ENCODE peak calls at places on chromosome 7, in ten cellular contexts. One of them, this sample, is unnamed.

GRCh38 chr7:121366852-121367431 is 29.2 kb downstream of the FAM3C start:
- DNase-seq in H7: no peak
- DNase-seq in stimulated activated effector memory CD8-positive, alpha-beta T cell treated with anti-CD3 and anti-CD28 coated beads, Interleukin-12 subunit alpha, Interleukin-12 subunit beta, amount 100 ng/mL, for 72 hours: no peak
- DNase-seq in SW480: peak
- DNase-seq in MCF 10A: peak
- DNase-seq in GM12865: peak
- DNase-seq in GM03348: peak
- DNase-seq in HepG2: peak
- DNase-seq in tibial artery: no peak
- DNase-seq in stimulated activated CD4-positive, alpha-beta T cell treated with anti-CD3 and anti-CD28 coated beads, Interleukin-1b, Interleukin-23, amount 100 ng/mL, for 4 hours: peak
- DNase-seq in this sample: peak

GRCh38 chr7:101220295-101220694 is 2.3 kb downstream of the ZNHIT1 start:
- DNase-seq in stimulated activated CD4-positive, alpha-beta T cell treated with anti-CD3 and anti-CD28 coated beads, Interleukin-1b, Interleukin-23, amount 100 ng/mL, for 4 hours: no peak
- DNase-seq in HepG2: peak
- DNase-seq in GM03348: no peak
- DNase-seq in GM12865: no peak
- DNase-seq in H7: no peak
- DNase-seq in stimulated activated effector memory CD8-positive, alpha-beta T cell treated with anti-CD3 and anti-CD28 coated beads, Interleukin-12 subunit alpha, Interleukin-12 subunit beta, amount 100 ng/mL, for 72 hours: no peak
- DNase-seq in tibial artery: no peak
- DNase-seq in MCF 10A: no peak
- DNase-seq in SW480: no peak
- DNase-seq in this sample: no peak

GRCh38 chr7:64618785-64619456 is 47.0 kb upstream of the ZNF107 start:
- DNase-seq in GM12865: peak
- DNase-seq in tibial artery: no peak
- DNase-seq in stimulated activated CD4-positive, alpha-beta T cell treated with anti-CD3 and anti-CD28 coated beads, Interleukin-1b, Interleukin-23, amount 100 ng/mL, for 4 hours: peak
- DNase-seq in SW480: peak
- DNase-seq in stimulated activated effector memory CD8-positive, alpha-beta T cell treated with anti-CD3 and anti-CD28 coated beads, Interleukin-12 subunit alpha, Interleukin-12 subunit beta, amount 100 ng/mL, for 72 hours: no peak
- DNase-seq in H7: peak
- DNase-seq in MCF 10A: peak
- DNase-seq in GM03348: peak
- DNase-seq in HepG2: peak
- DNase-seq in this sample: peak

GRCh38 chr7:75920431-75921161 is 5.6 kb downstream of the POR start:
- DNase-seq in tibial artery: no peak
- DNase-seq in MCF 10A: no peak
- DNase-seq in stimulated activated CD4-positive, alpha-beta T cell treated with anti-CD3 and anti-CD28 coated beads, Interleukin-1b, Interleukin-23, amount 100 ng/mL, for 4 hours: peak
- DNase-seq in HepG2: peak
- DNase-seq in SW480: peak
- DNase-seq in H7: no peak
- DNase-seq in GM03348: no peak
- DNase-seq in GM12865: no peak
- DNase-seq in stimulated activated effector memory CD8-positive, alpha-beta T cell treated with anti-CD3 and anti-CD28 coated beads, Interleukin-12 subunit alpha, Interleukin-12 subunit beta, amount 100 ng/mL, for 72 hours: no peak
- DNase-seq in this sample: peak

GRCh38 chr7:155540553-155540952 is 5.8 kb downstream of the CNPY1 start:
- DNase-seq in H7: no peak
- DNase-seq in stimulated activated CD4-positive, alpha-beta T cell treated with anti-CD3 and anti-CD28 coated beads, Interleukin-1b, Interleukin-23, amount 100 ng/mL, for 4 hours: no peak
- DNase-seq in HepG2: no peak
- DNase-seq in GM03348: no peak
- DNase-seq in MCF 10A: no peak
- DNase-seq in SW480: no peak
- DNase-seq in stimulated activated effector memory CD8-positive, alpha-beta T cell treated with anti-CD3 and anti-CD28 coated beads, Interleukin-12 subunit alpha, Interleukin-12 subunit beta, amount 100 ng/mL, for 72 hours: no peak
- DNase-seq in GM12865: no peak
- DNase-seq in tibial artery: no peak
- DNase-seq in this sample: no peak

GRCh38 chr7:108382932-108383331 is 73.3 kb downstream of the NRCAM start:
- DNase-seq in stimulated activated CD4-positive, alpha-beta T cell treated with anti-CD3 and anti-CD28 coated beads, Interleukin-1b, Interleukin-23, amount 100 ng/mL, for 4 hours: no peak
- DNase-seq in H7: no peak
- DNase-seq in GM03348: no peak
- DNase-seq in stimulated activated effector memory CD8-positive, alpha-beta T cell treated with anti-CD3 and anti-CD28 coated beads, Interleukin-12 subunit alpha, Interleukin-12 subunit beta, amount 100 ng/mL, for 72 hours: no peak
- DNase-seq in SW480: no peak
- DNase-seq in GM12865: no peak
- DNase-seq in HepG2: no peak
- DNase-seq in tibial artery: no peak
- DNase-seq in MCF 10A: no peak
- DNase-seq in this sample: no peak

GRCh38 chr7:36192050-36192824 is 39.2 kb downstream of the EEPD1 start:
- DNase-seq in tibial artery: peak
- DNase-seq in H7: no peak
- DNase-seq in HepG2: no peak
- DNase-seq in stimulated activated effector memory CD8-positive, alpha-beta T cell treated with anti-CD3 and anti-CD28 coated beads, Interleukin-12 subunit alpha, Interleukin-12 subunit beta, amount 100 ng/mL, for 72 hours: no peak
- DNase-seq in GM03348: peak
- DNase-seq in SW480: no peak
- DNase-seq in GM12865: no peak
- DNase-seq in stimulated activated CD4-positive, alpha-beta T cell treated with anti-CD3 and anti-CD28 coated beads, Interleukin-1b, Interleukin-23, amount 100 ng/mL, for 4 hours: no peak
- DNase-seq in MCF 10A: peak
- DNase-seq in this sample: no peak

GRCh38 chr7:70568674-70569334 is 563.1 kb upstream of the GALNT17 start:
- DNase-seq in SW480: no peak
- DNase-seq in stimulated activated effector memory CD8-positive, alpha-beta T cell treated with anti-CD3 and anti-CD28 coated beads, Interleukin-12 subunit alpha, Interleukin-12 subunit beta, amount 100 ng/mL, for 72 hours: no peak
- DNase-seq in HepG2: no peak
- DNase-seq in GM12865: no peak
- DNase-seq in H7: no peak
- DNase-seq in MCF 10A: no peak
- DNase-seq in tibial artery: no peak
- DNase-seq in GM03348: no peak
- DNase-seq in stimulated activated CD4-positive, alpha-beta T cell treated with anti-CD3 and anti-CD28 coated beads, Interleukin-1b, Interleukin-23, amount 100 ng/mL, for 4 hours: no peak
- DNase-seq in this sample: no peak

GRCh38 chr7:28778781-28779180 is 179.3 kb downstream of the TRIL start:
- DNase-seq in MCF 10A: peak
- DNase-seq in stimulated activated CD4-positive, alpha-beta T cell treated with anti-CD3 and anti-CD28 coated beads, Interleukin-1b, Interleukin-23, amount 100 ng/mL, for 4 hours: no peak
- DNase-seq in HepG2: no peak
- DNase-seq in tibial artery: no peak
- DNase-seq in SW480: no peak
- DNase-seq in H7: no peak
- DNase-seq in GM12865: no peak
- DNase-seq in stimulated activated effector memory CD8-positive, alpha-beta T cell treated with anti-CD3 and anti-CD28 coated beads, Interleukin-12 subunit alpha, Interleukin-12 subunit beta, amount 100 ng/mL, for 72 hours: no peak
- DNase-seq in GM03348: peak
- DNase-seq in this sample: no peak

GRCh38 chr7:111561659-111561908 is 708 bp downstream of the IMMP2L start:
- DNase-seq in tibial artery: no peak
- DNase-seq in GM03348: peak
- DNase-seq in H7: no peak
- DNase-seq in SW480: no peak
- DNase-seq in MCF 10A: peak
- DNase-seq in stimulated activated effector memory CD8-positive, alpha-beta T cell treated with anti-CD3 and anti-CD28 coated beads, Interleukin-12 subunit alpha, Interleukin-12 subunit beta, amount 100 ng/mL, for 72 hours: no peak
- DNase-seq in HepG2: no peak
- DNase-seq in GM12865: no peak
- DNase-seq in stimulated activated CD4-positive, alpha-beta T cell treated with anti-CD3 and anti-CD28 coated beads, Interleukin-1b, Interleukin-23, amount 100 ng/mL, for 4 hours: no peak
- DNase-seq in this sample: no peak

GRCh38 chr7:151402029-151402835 is 7.6 kb downstream of the WDR86 start:
- DNase-seq in stimulated activated effector memory CD8-positive, alpha-beta T cell treated with anti-CD3 and anti-CD28 coated beads, Interleukin-12 subunit alpha, Interleukin-12 subunit beta, amount 100 ng/mL, for 72 hours: no peak
- DNase-seq in H7: peak
- DNase-seq in SW480: no peak
- DNase-seq in GM12865: no peak
- DNase-seq in HepG2: no peak
- DNase-seq in stimulated activated CD4-positive, alpha-beta T cell treated with anti-CD3 and anti-CD28 coated beads, Interleukin-1b, Interleukin-23, amount 100 ng/mL, for 4 hours: no peak
- DNase-seq in GM03348: no peak
- DNase-seq in MCF 10A: no peak
- DNase-seq in tibial artery: no peak
- DNase-seq in this sample: no peak

GRCh38 chr7:46174192-46174572 is 253.1 kb upstream of the IGFBP3 start:
- DNase-seq in H7: no peak
- DNase-seq in MCF 10A: no peak
- DNase-seq in tibial artery: no peak
- DNase-seq in HepG2: no peak
- DNase-seq in SW480: no peak
- DNase-seq in stimulated activated CD4-positive, alpha-beta T cell treated with anti-CD3 and anti-CD28 coated beads, Interleukin-1b, Interleukin-23, amount 100 ng/mL, for 4 hours: no peak
- DNase-seq in stimulated activated effector memory CD8-positive, alpha-beta T cell treated with anti-CD3 and anti-CD28 coated beads, Interleukin-12 subunit alpha, Interleukin-12 subunit beta, amount 100 ng/mL, for 72 hours: no peak
- DNase-seq in GM03348: peak
- DNase-seq in GM12865: no peak
- DNase-seq in this sample: no peak

GRCh38 chr7:65554-65953 is 126.8 kb upstream of the FAM20C start:
- DNase-seq in GM12865: no peak
- DNase-seq in GM03348: no peak
- DNase-seq in stimulated activated effector memory CD8-positive, alpha-beta T cell treated with anti-CD3 and anti-CD28 coated beads, Interleukin-12 subunit alpha, Interleukin-12 subunit beta, amount 100 ng/mL, for 72 hours: no peak
- DNase-seq in SW480: no peak
- DNase-seq in HepG2: no peak
- DNase-seq in stimulated activated CD4-positive, alpha-beta T cell treated with anti-CD3 and anti-CD28 coated beads, Interleukin-1b, Interleukin-23, amount 100 ng/mL, for 4 hours: no peak
- DNase-seq in MCF 10A: peak
- DNase-seq in H7: no peak
- DNase-seq in tibial artery: no peak
- DNase-seq in this sample: no peak

GRCh38 chr7:129376076-129376777 is 58.0 kb upstream of the STRIP2 start:
- DNase-seq in stimulated activated CD4-positive, alpha-beta T cell treated with anti-CD3 and anti-CD28 coated beads, Interleukin-1b, Interleukin-23, amount 100 ng/mL, for 4 hours: peak
- DNase-seq in HepG2: peak
- DNase-seq in MCF 10A: peak
- DNase-seq in SW480: peak
- DNase-seq in stimulated activated effector memory CD8-positive, alpha-beta T cell treated with anti-CD3 and anti-CD28 coated beads, Interleukin-12 subunit alpha, Interleukin-12 subunit beta, amount 100 ng/mL, for 72 hours: peak
- DNase-seq in tibial artery: peak
- DNase-seq in H7: peak
- DNase-seq in GM12865: peak
- DNase-seq in GM03348: peak
- DNase-seq in this sample: peak

GRCh38 chr7:91517408-91517807 is 253.2 kb downstream of the FZD1 start:
- DNase-seq in GM03348: no peak
- DNase-seq in SW480: no peak
- DNase-seq in MCF 10A: no peak
- DNase-seq in stimulated activated effector memory CD8-positive, alpha-beta T cell treated with anti-CD3 and anti-CD28 coated beads, Interleukin-12 subunit alpha, Interleukin-12 subunit beta, amount 100 ng/mL, for 72 hours: no peak
- DNase-seq in stimulated activated CD4-positive, alpha-beta T cell treated with anti-CD3 and anti-CD28 coated beads, Interleukin-1b, Interleukin-23, amount 100 ng/mL, for 4 hours: no peak
- DNase-seq in GM12865: no peak
- DNase-seq in H7: no peak
- DNase-seq in tibial artery: no peak
- DNase-seq in HepG2: no peak
- DNase-seq in this sample: no peak

GRCh38 chr7:22841954-22842353 is 19.3 kb upstream of the TOMM7 start:
- DNase-seq in tibial artery: peak
- DNase-seq in MCF 10A: no peak
- DNase-seq in HepG2: no peak
- DNase-seq in GM12865: no peak
- DNase-seq in SW480: no peak
- DNase-seq in stimulated activated CD4-positive, alpha-beta T cell treated with anti-CD3 and anti-CD28 coated beads, Interleukin-1b, Interleukin-23, amount 100 ng/mL, for 4 hours: no peak
- DNase-seq in stimulated activated effector memory CD8-positive, alpha-beta T cell treated with anti-CD3 and anti-CD28 coated beads, Interleukin-12 subunit alpha, Interleukin-12 subunit beta, amount 100 ng/mL, for 72 hours: no peak
- DNase-seq in GM03348: peak
- DNase-seq in H7: no peak
- DNase-seq in this sample: no peak

GRCh38 chr7:50418526-50418925 is 31.6 kb downstream of the FIGNL1 start:
- DNase-seq in SW480: no peak
- DNase-seq in stimulated activated effector memory CD8-positive, alpha-beta T cell treated with anti-CD3 and anti-CD28 coated beads, Interleukin-12 subunit alpha, Interleukin-12 subunit beta, amount 100 ng/mL, for 72 hours: no peak
- DNase-seq in tibial artery: no peak
- DNase-seq in H7: no peak
- DNase-seq in GM12865: no peak
- DNase-seq in GM03348: no peak
- DNase-seq in HepG2: no peak
- DNase-seq in MCF 10A: no peak
- DNase-seq in stimulated activated CD4-positive, alpha-beta T cell treated with anti-CD3 and anti-CD28 coated beads, Interleukin-1b, Interleukin-23, amount 100 ng/mL, for 4 hours: no peak
- DNase-seq in this sample: no peak

GRCh38 chr7:158449942-158450341 is 137.7 kb downstream of the PTPRN2 start:
- DNase-seq in stimulated activated CD4-positive, alpha-beta T cell treated with anti-CD3 and anti-CD28 coated beads, Interleukin-1b, Interleukin-23, amount 100 ng/mL, for 4 hours: no peak
- DNase-seq in MCF 10A: no peak
- DNase-seq in H7: no peak
- DNase-seq in GM12865: no peak
- DNase-seq in GM03348: no peak
- DNase-seq in HepG2: no peak
- DNase-seq in SW480: no peak
- DNase-seq in tibial artery: no peak
- DNase-seq in stimulated activated effector memory CD8-positive, alpha-beta T cell treated with anti-CD3 and anti-CD28 coated beads, Interleukin-12 subunit alpha, Interleukin-12 subunit beta, amount 100 ng/mL, for 72 hours: no peak
- DNase-seq in this sample: no peak

GRCh38 chr7:29270979-29271658 is 76.5 kb downstream of the CHN2 start:
- DNase-seq in stimulated activated effector memory CD8-positive, alpha-beta T cell treated with anti-CD3 and anti-CD28 coated beads, Interleukin-12 subunit alpha, Interleukin-12 subunit beta, amount 100 ng/mL, for 72 hours: no peak
- DNase-seq in H7: no peak
- DNase-seq in GM03348: no peak
- DNase-seq in GM12865: no peak
- DNase-seq in HepG2: peak
- DNase-seq in stimulated activated CD4-positive, alpha-beta T cell treated with anti-CD3 and anti-CD28 coated beads, Interleukin-1b, Interleukin-23, amount 100 ng/mL, for 4 hours: no peak
- DNase-seq in SW480: no peak
- DNase-seq in MCF 10A: no peak
- DNase-seq in tibial artery: no peak
- DNase-seq in this sample: no peak

GRCh38 chr7:110835889-110836288 is 255.0 kb upstream of the LRRN3 start:
- DNase-seq in H7: no peak
- DNase-seq in stimulated activated CD4-positive, alpha-beta T cell treated with anti-CD3 and anti-CD28 coated beads, Interleukin-1b, Interleukin-23, amount 100 ng/mL, for 4 hours: no peak
- DNase-seq in SW480: no peak
- DNase-seq in stimulated activated effector memory CD8-positive, alpha-beta T cell treated with anti-CD3 and anti-CD28 coated beads, Interleukin-12 subunit alpha, Interleukin-12 subunit beta, amount 100 ng/mL, for 72 hours: no peak
- DNase-seq in tibial artery: no peak
- DNase-seq in GM12865: no peak
- DNase-seq in MCF 10A: no peak
- DNase-seq in HepG2: no peak
- DNase-seq in GM03348: no peak
- DNase-seq in this sample: no peak

GRCh38 chr7:1850976-1851571 is 181.0 kb downstream of the ELFN1 start:
- DNase-seq in stimulated activated CD4-positive, alpha-beta T cell treated with anti-CD3 and anti-CD28 coated beads, Interleukin-1b, Interleukin-23, amount 100 ng/mL, for 4 hours: no peak
- DNase-seq in tibial artery: no peak
- DNase-seq in stimulated activated effector memory CD8-positive, alpha-beta T cell treated with anti-CD3 and anti-CD28 coated beads, Interleukin-12 subunit alpha, Interleukin-12 subunit beta, amount 100 ng/mL, for 72 hours: no peak
- DNase-seq in H7: no peak
- DNase-seq in GM12865: no peak
- DNase-seq in HepG2: no peak
- DNase-seq in MCF 10A: no peak
- DNase-seq in GM03348: no peak
- DNase-seq in SW480: no peak
- DNase-seq in this sample: no peak

GRCh38 chr7:138063400-138063799 is 12.9 kb upstream of the AKR1D1 start:
- DNase-seq in GM03348: no peak
- DNase-seq in GM12865: no peak
- DNase-seq in H7: no peak
- DNase-seq in SW480: no peak
- DNase-seq in tibial artery: no peak
- DNase-seq in MCF 10A: no peak
- DNase-seq in stimulated activated CD4-positive, alpha-beta T cell treated with anti-CD3 and anti-CD28 coated beads, Interleukin-1b, Interleukin-23, amount 100 ng/mL, for 4 hours: no peak
- DNase-seq in stimulated activated effector memory CD8-positive, alpha-beta T cell treated with anti-CD3 and anti-CD28 coated beads, Interleukin-12 subunit alpha, Interleukin-12 subunit beta, amount 100 ng/mL, for 72 hours: no peak
- DNase-seq in HepG2: no peak
- DNase-seq in this sample: no peak

GRCh38 chr7:80467069-80467468 is 44.8 kb downstream of the GNAT3 start:
- DNase-seq in HepG2: no peak
- DNase-seq in H7: no peak
- DNase-seq in stimulated activated CD4-positive, alpha-beta T cell treated with anti-CD3 and anti-CD28 coated beads, Interleukin-1b, Interleukin-23, amount 100 ng/mL, for 4 hours: no peak
- DNase-seq in tibial artery: no peak
- DNase-seq in MCF 10A: peak
- DNase-seq in GM03348: no peak
- DNase-seq in SW480: no peak
- DNase-seq in GM12865: no peak
- DNase-seq in stimulated activated effector memory CD8-positive, alpha-beta T cell treated with anti-CD3 and anti-CD28 coated beads, Interleukin-12 subunit alpha, Interleukin-12 subunit beta, amount 100 ng/mL, for 72 hours: no peak
- DNase-seq in this sample: no peak

GRCh38 chr7:82740246-82740848 is 296.8 kb upstream of the CACNA2D1 start:
- DNase-seq in GM03348: peak
- DNase-seq in GM12865: peak
- DNase-seq in stimulated activated CD4-positive, alpha-beta T cell treated with anti-CD3 and anti-CD28 coated beads, Interleukin-1b, Interleukin-23, amount 100 ng/mL, for 4 hours: no peak
- DNase-seq in tibial artery: no peak
- DNase-seq in MCF 10A: peak
- DNase-seq in SW480: peak
- DNase-seq in HepG2: peak
- DNase-seq in H7: peak
- DNase-seq in stimulated activated effector memory CD8-positive, alpha-beta T cell treated with anti-CD3 and anti-CD28 coated beads, Interleukin-12 subunit alpha, Interleukin-12 subunit beta, amount 100 ng/mL, for 72 hours: no peak
- DNase-seq in this sample: no peak

GRCh38 chr7:44637788-44638594 is 31.6 kb downstream of the OGDH start:
- DNase-seq in stimulated activated effector memory CD8-positive, alpha-beta T cell treated with anti-CD3 and anti-CD28 coated beads, Interleukin-12 subunit alpha, Interleukin-12 subunit beta, amount 100 ng/mL, for 72 hours: peak
- DNase-seq in H7: no peak
- DNase-seq in stimulated activated CD4-positive, alpha-beta T cell treated with anti-CD3 and anti-CD28 coated beads, Interleukin-1b, Interleukin-23, amount 100 ng/mL, for 4 hours: peak
- DNase-seq in GM03348: peak
- DNase-seq in SW480: peak
- DNase-seq in tibial artery: peak
- DNase-seq in GM12865: peak
- DNase-seq in MCF 10A: peak
- DNase-seq in HepG2: no peak
- DNase-seq in this sample: peak

GRCh38 chr7:5701085-5701914 is 80.2 kb downstream of the RNF216 start:
- DNase-seq in HepG2: no peak
- DNase-seq in GM03348: no peak
- DNase-seq in tibial artery: no peak
- DNase-seq in GM12865: peak
- DNase-seq in stimulated activated effector memory CD8-positive, alpha-beta T cell treated with anti-CD3 and anti-CD28 coated beads, Interleukin-12 subunit alpha, Interleukin-12 subunit beta, amount 100 ng/mL, for 72 hours: peak
- DNase-seq in MCF 10A: peak
- DNase-seq in stimulated activated CD4-positive, alpha-beta T cell treated with anti-CD3 and anti-CD28 coated beads, Interleukin-1b, Interleukin-23, amount 100 ng/mL, for 4 hours: peak
- DNase-seq in H7: no peak
- DNase-seq in SW480: peak
- DNase-seq in this sample: peak

GRCh38 chr7:38463277-38464224 is 167.6 kb downstream of the AMPH start:
- DNase-seq in GM03348: peak
- DNase-seq in SW480: peak
- DNase-seq in stimulated activated CD4-positive, alpha-beta T cell treated with anti-CD3 and anti-CD28 coated beads, Interleukin-1b, Interleukin-23, amount 100 ng/mL, for 4 hours: peak
- DNase-seq in stimulated activated effector memory CD8-positive, alpha-beta T cell treated with anti-CD3 and anti-CD28 coated beads, Interleukin-12 subunit alpha, Interleukin-12 subunit beta, amount 100 ng/mL, for 72 hours: peak
- DNase-seq in MCF 10A: peak
- DNase-seq in H7: no peak
- DNase-seq in tibial artery: peak
- DNase-seq in HepG2: no peak
- DNase-seq in GM12865: peak
- DNase-seq in this sample: peak

GRCh38 chr7:157663061-157663863 is 326.5 kb downstream of the DNAJB6 start:
- DNase-seq in stimulated activated CD4-positive, alpha-beta T cell treated with anti-CD3 and anti-CD28 coated beads, Interleukin-1b, Interleukin-23, amount 100 ng/mL, for 4 hours: no peak
- DNase-seq in SW480: no peak
- DNase-seq in tibial artery: no peak
- DNase-seq in stimulated activated effector memory CD8-positive, alpha-beta T cell treated with anti-CD3 and anti-CD28 coated beads, Interleukin-12 subunit alpha, Interleukin-12 subunit beta, amount 100 ng/mL, for 72 hours: no peak
- DNase-seq in MCF 10A: no peak
- DNase-seq in GM03348: no peak
- DNase-seq in GM12865: no peak
- DNase-seq in HepG2: no peak
- DNase-seq in H7: peak
- DNase-seq in this sample: no peak

This sample was measured in activated T-cell treated with anti-CD3 and anti-CD28 coated beads for 4 hours.